ENCODE peak calls at places on chromosome 3, in four cellular contexts. One of them, this sample, is unnamed.

GRCh38 chr3:136938334-136938733 is 19.4 kb upstream of the IL20RB start:
- DNase-seq in neuronal stem cell: no peak
- DNase-seq in GM23248: peak
- DNase-seq in IMR-90: peak
- DNase-seq in this sample: no peak

GRCh38 chr3:52004158-52004787 is 8.6 kb upstream of the RPL29 start:
- DNase-seq in IMR-90: peak
- DNase-seq in neuronal stem cell: peak
- DNase-seq in GM23248: peak
- DNase-seq in this sample: no peak

GRCh38 chr3:45381168-45381852 is 7.1 kb upstream of the LARS2 start:
- DNase-seq in IMR-90: no peak
- DNase-seq in GM23248: peak
- DNase-seq in neuronal stem cell: no peak
- DNase-seq in this sample: no peak

GRCh38 chr3:99666201-99666600 is 27.8 kb downstream of the COL8A1 start:
- DNase-seq in IMR-90: no peak
- DNase-seq in neuronal stem cell: no peak
- DNase-seq in GM23248: peak
- DNase-seq in this sample: peak

GRCh38 chr3:194271459-194272035 is 79.6 kb downstream of the CPN2 start:
- DNase-seq in neuronal stem cell: no peak
- DNase-seq in IMR-90: no peak
- DNase-seq in GM23248: no peak
- DNase-seq in this sample: no peak

GRCh38 chr3:131655076-131655685 is 152.4 kb upstream of the MRPL3 start:
- DNase-seq in GM23248: peak
- DNase-seq in neuronal stem cell: no peak
- DNase-seq in IMR-90: no peak
- DNase-seq in this sample: peak

GRCh38 chr3:137792633-137793271 is 28.6 kb downstream of the SOX14 start:
- DNase-seq in IMR-90: peak
- DNase-seq in neuronal stem cell: no peak
- DNase-seq in GM23248: peak
- DNase-seq in this sample: peak

GRCh38 chr3:48999085-48999858 is 7.9 kb upstream of the WDR6 start:
- DNase-seq in GM23248: no peak
- DNase-seq in IMR-90: no peak
- DNase-seq in neuronal stem cell: no peak
- DNase-seq in this sample: no peak

GRCh38 chr3:150495149-150495548 is 51.1 kb downstream of the SERP1 start:
- DNase-seq in IMR-90: peak
- DNase-seq in GM23248: no peak
- DNase-seq in neuronal stem cell: no peak
- DNase-seq in this sample: no peak

GRCh38 chr3:105166893-105167292 is 199.8 kb upstream of the ALCAM start:
- DNase-seq in IMR-90: peak
- DNase-seq in GM23248: peak
- DNase-seq in neuronal stem cell: no peak
- DNase-seq in this sample: no peak

GRCh38 chr3:38521391-38521987 is 25.3 kb downstream of the EXOG start:
- DNase-seq in IMR-90: peak
- DNase-seq in GM23248: peak
- DNase-seq in neuronal stem cell: peak
- DNase-seq in this sample: peak

GRCh38 chr3:105965384-105965783 is 96.6 kb upstream of the CBLB start:
- DNase-seq in IMR-90: peak
- DNase-seq in GM23248: peak
- DNase-seq in neuronal stem cell: no peak
- DNase-seq in this sample: no peak

GRCh38 chr3:119810018-119810435 is 28.1 kb downstream of the NR1I2 start:
- DNase-seq in IMR-90: peak
- DNase-seq in neuronal stem cell: no peak
- DNase-seq in GM23248: peak
- DNase-seq in this sample: peak

GRCh38 chr3:53045107-53045783 is 628 bp downstream of the SFMBT1 start:
- DNase-seq in neuronal stem cell: peak
- DNase-seq in GM23248: peak
- DNase-seq in IMR-90: peak
- DNase-seq in this sample: no peak

GRCh38 chr3:46542344-46542743 is 23.8 kb downstream of the LRRC2 start:
- DNase-seq in IMR-90: peak
- DNase-seq in neuronal stem cell: no peak
- DNase-seq in GM23248: peak
- DNase-seq in this sample: no peak

GRCh38 chr3:148075829-148076716 is 621.6 kb upstream of the AGTR1 start:
- DNase-seq in neuronal stem cell: peak
- DNase-seq in GM23248: peak
- DNase-seq in IMR-90: peak
- DNase-seq in this sample: peak

GRCh38 chr3:119681279-119681678 is 4.1 kb upstream of the COX17 start:
- DNase-seq in GM23248: peak
- DNase-seq in IMR-90: peak
- DNase-seq in neuronal stem cell: no peak
- DNase-seq in this sample: peak

GRCh38 chr3:150251654-150252053 is 156.4 kb upstream of the TSC22D2 start:
- DNase-seq in neuronal stem cell: no peak
- DNase-seq in IMR-90: peak
- DNase-seq in GM23248: peak
- DNase-seq in this sample: peak

GRCh38 chr3:14767706-14768105 is 51.1 kb upstream of the FGD5 start:
- DNase-seq in IMR-90: no peak
- DNase-seq in GM23248: no peak
- DNase-seq in neuronal stem cell: no peak
- DNase-seq in this sample: no peak

DNA sequence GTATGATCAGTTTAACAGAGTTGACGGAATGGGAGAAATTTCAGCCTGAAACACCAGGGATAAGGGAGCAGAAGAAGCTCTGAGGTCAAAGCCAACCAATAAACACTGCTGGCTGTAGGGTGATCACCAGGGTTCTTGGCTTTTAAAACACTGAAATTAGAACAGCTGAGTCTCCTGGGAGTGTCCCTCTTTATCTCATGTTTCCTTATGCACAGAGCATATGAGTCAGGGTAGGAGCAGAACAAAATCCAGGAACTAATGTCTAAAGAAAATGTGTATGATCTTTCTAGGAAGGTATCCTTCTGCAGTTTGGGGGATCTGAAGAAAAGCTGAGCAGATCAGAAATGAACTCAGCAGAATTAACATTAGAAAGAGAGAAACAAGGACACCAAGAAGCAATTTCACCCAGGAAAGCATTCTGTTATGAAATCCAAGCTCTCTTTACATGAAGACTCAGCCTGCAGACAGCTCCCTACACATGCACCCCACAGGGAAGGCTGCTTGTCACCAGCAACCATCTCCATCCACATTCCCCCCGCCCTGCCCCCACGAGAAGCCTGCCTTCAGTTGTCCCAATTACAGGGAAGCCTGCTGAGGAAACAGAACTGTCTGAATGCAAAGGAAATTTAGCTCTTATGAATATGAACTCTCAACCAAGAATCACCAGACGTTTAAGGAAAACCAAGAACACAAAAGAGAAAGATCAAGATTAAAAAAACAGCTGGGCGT is 469.8 kb downstream of the PDCD6IP start:
- DNase-seq in IMR-90: no peak
- DNase-seq in GM23248: no peak
- DNase-seq in neuronal stem cell: no peak
- DNase-seq in this sample: no peak
- H3K4me2 ChIP-seq in IMR-90: no peak
- H3K4me2 ChIP-seq in GM23248: no peak
- H3K4me2 ChIP-seq in neuronal stem cell: no peak
- H3K4me2 ChIP-seq in this sample: no peak

DNA sequence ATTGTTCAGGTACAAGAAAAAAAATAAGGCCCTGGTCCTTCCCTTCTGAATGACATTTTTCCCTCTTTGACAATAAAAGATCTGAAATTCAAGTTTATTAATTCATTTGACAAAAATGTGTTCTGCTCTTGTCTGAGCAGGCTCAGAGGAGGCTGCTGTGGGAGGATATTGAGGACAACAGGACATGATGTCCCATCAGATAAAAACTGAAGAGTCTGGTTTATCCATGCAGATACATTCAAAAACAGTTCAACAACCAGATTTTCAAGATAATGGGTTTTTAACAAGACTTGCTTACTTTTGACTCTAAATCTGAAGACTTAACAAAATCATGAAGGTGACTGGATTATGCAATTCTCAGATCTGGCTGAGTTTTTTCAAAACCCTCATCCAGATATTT is 36.9 kb upstream of the STRIT1 start:
- DNase-seq in GM23248: no peak
- DNase-seq in neuronal stem cell: no peak
- DNase-seq in IMR-90: no peak
- DNase-seq in this sample: no peak
- H3K4me2 ChIP-seq in GM23248: no peak
- H3K4me2 ChIP-seq in neuronal stem cell: no peak
- H3K4me2 ChIP-seq in IMR-90: no peak
- H3K4me2 ChIP-seq in this sample: no peak

DNA sequence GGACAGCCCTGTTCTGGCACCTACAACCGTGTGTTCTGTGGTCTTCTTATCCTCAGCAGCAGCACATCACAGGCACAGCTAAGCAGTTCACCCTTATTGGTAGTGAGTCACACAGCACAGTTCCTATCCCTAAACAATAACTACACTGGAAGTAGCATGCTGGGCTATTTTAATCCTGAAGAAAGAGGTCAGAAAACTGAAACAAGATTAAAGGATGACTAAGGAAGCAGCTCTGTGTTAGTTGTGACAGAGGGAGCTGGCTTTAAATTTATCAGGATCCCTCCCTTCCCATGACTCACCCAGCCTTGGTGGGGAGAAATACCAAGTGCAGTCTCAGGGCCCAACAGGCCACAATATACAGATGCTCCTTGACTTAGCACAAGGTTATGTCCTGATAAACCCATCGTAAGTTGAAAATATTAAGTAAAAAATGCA is 144.3 kb downstream of the ERC2 start:
- DNase-seq in GM23248: peak
- DNase-seq in neuronal stem cell: peak
- DNase-seq in IMR-90: peak
- DNase-seq in this sample: peak
- H3K4me2 ChIP-seq in GM23248: peak
- H3K4me2 ChIP-seq in neuronal stem cell: no peak
- H3K4me2 ChIP-seq in IMR-90: no peak
- H3K4me2 ChIP-seq in this sample: no peak

GRCh38 chr3:177441281-177441812 is 244.1 kb upstream of the TBL1XR1 start:
- DNase-seq in IMR-90: no peak
- DNase-seq in neuronal stem cell: no peak
- DNase-seq in GM23248: peak
- DNase-seq in this sample: no peak
- H3K4me2 ChIP-seq in IMR-90: no peak
- H3K4me2 ChIP-seq in neuronal stem cell: no peak
- H3K4me2 ChIP-seq in GM23248: peak
- H3K4me2 ChIP-seq in this sample: no peak